ENCODE peak calls at places on chromosomes 12 and 14, in four cellular contexts. V is endodermal cell; A is heart right ventricle; E is CD4-positive, CD25-positive, alpha-beta regulatory T cell. X is an unnamed sample.

GRCh38 chr12:83015390-83016225 is 328.9 kb downstream of the TMTC2 start:
- DNase-seq in V (no peak), A (no peak), E (peak), X (peak)

GRCh38 chr12:64673490-64674169 is 63.3 kb downstream of the RASSF3 start:
- DNase-seq in V (peak), A (no peak), E (no peak), X (no peak)

GRCh38 chr14:91866061-91866460 is 1.3 kb downstream of the TC2N start:
- DNase-seq in V (no peak), A (no peak), E (peak), X (no peak)

GRCh38 chr14:25406818-25407217 is 356.9 kb upstream of the STXBP6 start:
- DNase-seq in V (peak), A (no peak), E (peak), X (peak)

GRCh38 chr12:72063073-72063472 is 124.4 kb downstream of the TPH2 start:
- DNase-seq in V (no peak), A (no peak), E (no peak), X (no peak)

GRCh38 chr14:24982472-24983155 is 67.3 kb downstream of the STXBP6 start:
- DNase-seq in V (no peak), A (no peak), E (no peak), X (peak)

GRCh38 chr12:98185606-98186005 is 329.8 kb upstream of the TMPO start:
- DNase-seq in V (no peak), A (no peak), E (no peak), X (peak)

GRCh38 chr12:12806784-12807516 is 6.2 kb upstream of the DDX47 start:
- DNase-seq in V (no peak), A (no peak), E (peak), X (no peak)

GRCh38 chr12:125386652-125387051 is 321.4 kb downstream of the AACS start:
- DNase-seq in V (peak), A (no peak), E (no peak), X (no peak)

GRCh38 chr14:81211844-81212243 is 8.9 kb downstream of the GTF2A1 start:
- DNase-seq in V (no peak), A (peak), E (peak), X (peak)

GRCh38 chr12:29762637-29763300 is 21.0 kb downstream of the TMTC1 start:
- DNase-seq in V (no peak), A (peak), E (no peak), X (no peak)

GRCh38 chr14:100239200-100239839 is 376 bp downstream of the YY1 start:
- DNase-seq in V (peak), A (peak), E (peak), X (no peak)

GRCh38 chr14:83548061-83548839 is 1981.7 kb upstream of the FLRT2 start:
- DNase-seq in V (no peak), A (no peak), E (no peak), X (peak)

GRCh38 chr12:15580431-15580830 is 208.8 kb downstream of the EPS8 start:
- DNase-seq in V (no peak), A (no peak), E (peak), X (no peak)

GRCh38 chr12:591571-592505 is 71.4 kb downstream of the NINJ2 start:
- DNase-seq in V (no peak), A (peak), E (no peak), X (no peak)

GRCh38 chr12:19410211-19410610 is 29.1 kb upstream of the AEBP2 start:
- DNase-seq in V (peak), A (no peak), E (no peak), X (no peak)

GRCh38 chr14:70882771-70883492 is 24.3 kb upstream of the PCNX1 start:
- DNase-seq in V (no peak), A (peak), E (no peak), X (peak)

GRCh38 chr12:93571360-93571853 is 1.1 kb upstream of the SOCS2 start:
- DNase-seq in V (peak), A (peak), E (peak), X (peak)

GRCh38 chr14:106436310-106436905 is 910.0 kb downstream of the TMEM121 start:
- DNase-seq in V (peak), A (no peak), E (peak), X (no peak)

GRCh38 chr14:73792476-73792875 is 59.2 kb upstream of the PTGR2 start:
- DNase-seq in V (peak), A (no peak), E (no peak), X (no peak)

GRCh38 chr14:83170165-83170564 is 1636.5 kb upstream of the SEL1L start:
- DNase-seq in V (no peak), A (no peak), E (no peak), X (no peak)

GRCh38 chr12:119208626-119209061 is 29.9 kb downstream of the HSPB8 start:
- DNase-seq in V (peak), A (peak), E (no peak), X (peak)

GRCh38 chr14:70906785-70907171 is 481 bp upstream of the PCNX1 start:
- DNase-seq in V (no peak), A (no peak), E (no peak), X (no peak)

GRCh38 chr14:79842270-79842669 is 369.0 kb downstream of the DIO2 start:
- DNase-seq in V (no peak), A (peak), E (no peak), X (peak)

GRCh38 chr12:3207858-3208257 is 130.7 kb downstream of the TSPAN9 start:
- DNase-seq in V (peak), A (no peak), E (peak), X (no peak)

GRCh38 chr12:98127854-98128253 is 387.5 kb upstream of the TMPO start:
- DNase-seq in V (no peak), A (no peak), E (no peak), X (no peak)

GRCh38 chr12:107126688-107127481 is 33.5 kb upstream of the CRY1 start:
- DNase-seq in V (no peak), A (no peak), E (no peak), X (peak)

GRCh38 chr12:104218935-104219334 is 3.4 kb downstream of the TXNRD1 start:
- DNase-seq in V (no peak), A (no peak), E (no peak), X (peak)

GRCh38 chr12:3137268-3137761 is 60.1 kb downstream of the TSPAN9 start:
- DNase-seq in V (peak), A (peak), E (no peak), X (no peak)

GRCh38 chr12:13362260-13362841 is 165.8 kb downstream of the EMP1 start:
- DNase-seq in V (peak), A (peak), E (peak), X (peak)

GRCh38 chr12:96416033-96416790 is 16.0 kb upstream of the CDK17 start:
- DNase-seq in V (no peak), A (no peak), E (no peak), X (peak)

GRCh38 chr12:91273542-91273941 is 90.9 kb upstream of the DCN start:
- DNase-seq in V (no peak), A (no peak), E (no peak), X (no peak)
- H3K27ac ChIP-seq in V (no peak), A (peak), E (no peak), X (no peak)

GRCh38 chr14:75506930-75507329 is 15.3 kb upstream of the BATF start:
- DNase-seq in V (no peak), A (no peak), E (no peak), X (no peak)
- H3K27ac ChIP-seq in V (no peak), A (no peak), E (no peak), X (no peak)

DNA sequence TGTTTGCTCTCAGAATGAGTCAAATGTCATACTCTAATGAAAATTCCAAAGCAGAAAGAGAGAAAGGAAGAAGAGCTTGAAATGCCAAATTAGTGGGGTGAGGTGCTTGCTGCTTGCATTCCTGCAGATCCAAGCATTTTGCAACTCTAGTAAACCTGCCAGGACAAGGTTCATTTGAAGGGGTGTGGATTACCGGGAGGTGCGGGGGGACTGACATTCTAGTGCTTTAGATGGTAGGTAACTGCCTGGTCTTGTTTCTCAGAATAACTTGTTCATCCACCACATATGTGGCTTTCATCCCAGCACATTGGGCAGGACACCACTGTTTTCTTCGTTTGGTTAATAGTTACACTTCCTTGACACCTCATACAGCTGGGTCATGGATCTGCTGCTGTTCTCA is 144.4 kb downstream of the AKAP6 start:
- DNase-seq in V (peak), A (peak), E (no peak), X (no peak)
- H3K27ac ChIP-seq in V (no peak), A (peak), E (no peak), X (peak)

DNA sequence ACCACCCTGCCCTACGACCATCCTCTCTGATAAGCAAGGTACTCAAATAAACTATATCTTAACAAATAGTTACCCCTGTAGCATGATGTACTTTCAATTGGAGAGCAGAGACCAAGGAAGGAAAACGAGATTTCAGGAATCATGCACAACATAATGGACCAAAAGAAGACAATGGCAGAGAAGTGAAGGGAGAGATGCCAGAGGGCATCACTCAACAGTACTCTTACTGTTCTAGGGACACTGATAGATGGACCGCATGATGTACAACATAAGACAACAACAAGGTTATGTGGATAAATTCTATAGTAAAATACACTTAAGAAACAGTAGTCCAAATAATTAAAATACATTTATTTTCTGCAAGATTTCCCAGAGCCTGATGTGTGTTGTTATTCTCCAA is 77.5 kb upstream of the IFNG-AS1 start:
- DNase-seq in V (no peak), A (no peak), E (no peak), X (no peak)
- H3K27ac ChIP-seq in V (no peak), A (peak), E (no peak), X (no peak)

GRCh38 chr12:110533607-110534006 is 31.5 kb downstream of the RAD9B start:
- DNase-seq in V (peak), A (no peak), E (no peak), X (no peak)
- H3K27ac ChIP-seq in V (no peak), A (no peak), E (no peak), X (no peak)

GRCh38 chr12:44544018-44544417 is 332.1 kb downstream of the NELL2 start:
- DNase-seq in V (no peak), A (no peak), E (no peak), X (no peak)
- H3K27ac ChIP-seq in V (no peak), A (no peak), E (no peak), X (no peak)

GRCh38 chr12:52949413-52950331 is 754 bp downstream of the KRT18 start:
- DNase-seq in V (peak), A (peak), E (no peak), X (peak)
- H3K27ac ChIP-seq in V (no peak), A (no peak), E (no peak), X (peak)

X was measured in brain microvascular endothelial cell.